ENCODE peak calls at places on chromosome 4, in six cellular contexts. One of them, this sample, is unnamed.

GRCh38 chr4:80360900-80361299 is 25.4 kb downstream of the CFAP299 start:
- DNase-seq in GM23248: no peak
- DNase-seq in stimulated activated CD4-positive, alpha-beta T cell treated with anti-CD3 and anti-CD28 coated beads, Interleukin-15, amount 100 ng/mL, for 1 hour: no peak
- DNase-seq in foreskin keratinocyte: no peak
- DNase-seq in activated effector memory CD4-positive, alpha-beta T cell treated with anti-CD3 and anti-CD28 coated beads, Interleukin-2, amount 50 U/mL, for 16 hours: no peak
- DNase-seq in immature natural killer cell: no peak
- DNase-seq in this sample: peak

GRCh38 chr4:98996056-98996941 is 778 bp downstream of the METAP1 start:
- DNase-seq in foreskin keratinocyte: peak
- DNase-seq in stimulated activated CD4-positive, alpha-beta T cell treated with anti-CD3 and anti-CD28 coated beads, Interleukin-15, amount 100 ng/mL, for 1 hour: peak
- DNase-seq in activated effector memory CD4-positive, alpha-beta T cell treated with anti-CD3 and anti-CD28 coated beads, Interleukin-2, amount 50 U/mL, for 16 hours: no peak
- DNase-seq in immature natural killer cell: no peak
- DNase-seq in GM23248: peak
- DNase-seq in this sample: peak

GRCh38 chr4:7909966-7910720 is 29.5 kb downstream of the AFAP1 start:
- DNase-seq in GM23248: peak
- DNase-seq in stimulated activated CD4-positive, alpha-beta T cell treated with anti-CD3 and anti-CD28 coated beads, Interleukin-15, amount 100 ng/mL, for 1 hour: no peak
- DNase-seq in foreskin keratinocyte: no peak
- DNase-seq in immature natural killer cell: no peak
- DNase-seq in activated effector memory CD4-positive, alpha-beta T cell treated with anti-CD3 and anti-CD28 coated beads, Interleukin-2, amount 50 U/mL, for 16 hours: no peak
- DNase-seq in this sample: peak

GRCh38 chr4:146507607-146508006 is 14.1 kb downstream of the SLC10A7 start:
- DNase-seq in stimulated activated CD4-positive, alpha-beta T cell treated with anti-CD3 and anti-CD28 coated beads, Interleukin-15, amount 100 ng/mL, for 1 hour: no peak
- DNase-seq in immature natural killer cell: no peak
- DNase-seq in foreskin keratinocyte: no peak
- DNase-seq in GM23248: no peak
- DNase-seq in activated effector memory CD4-positive, alpha-beta T cell treated with anti-CD3 and anti-CD28 coated beads, Interleukin-2, amount 50 U/mL, for 16 hours: no peak
- DNase-seq in this sample: no peak

GRCh38 chr4:174697164-174697563 is 131.9 kb downstream of the GLRA3 start:
- DNase-seq in immature natural killer cell: no peak
- DNase-seq in GM23248: peak
- DNase-seq in activated effector memory CD4-positive, alpha-beta T cell treated with anti-CD3 and anti-CD28 coated beads, Interleukin-2, amount 50 U/mL, for 16 hours: no peak
- DNase-seq in foreskin keratinocyte: no peak
- DNase-seq in stimulated activated CD4-positive, alpha-beta T cell treated with anti-CD3 and anti-CD28 coated beads, Interleukin-15, amount 100 ng/mL, for 1 hour: no peak
- DNase-seq in this sample: no peak

GRCh38 chr4:78645853-78646757 is 94.5 kb downstream of the ANXA3 start:
- DNase-seq in stimulated activated CD4-positive, alpha-beta T cell treated with anti-CD3 and anti-CD28 coated beads, Interleukin-15, amount 100 ng/mL, for 1 hour: no peak
- DNase-seq in foreskin keratinocyte: peak
- DNase-seq in immature natural killer cell: no peak
- DNase-seq in activated effector memory CD4-positive, alpha-beta T cell treated with anti-CD3 and anti-CD28 coated beads, Interleukin-2, amount 50 U/mL, for 16 hours: no peak
- DNase-seq in GM23248: peak
- DNase-seq in this sample: peak

GRCh38 chr4:156971623-156972369 is at the start of gene PDGFC:
- DNase-seq in immature natural killer cell: peak
- DNase-seq in stimulated activated CD4-positive, alpha-beta T cell treated with anti-CD3 and anti-CD28 coated beads, Interleukin-15, amount 100 ng/mL, for 1 hour: no peak
- DNase-seq in GM23248: peak
- DNase-seq in foreskin keratinocyte: peak
- DNase-seq in activated effector memory CD4-positive, alpha-beta T cell treated with anti-CD3 and anti-CD28 coated beads, Interleukin-2, amount 50 U/mL, for 16 hours: no peak
- DNase-seq in this sample: peak

GRCh38 chr4:185036842-185037241 is 18.6 kb downstream of the HELT start:
- DNase-seq in immature natural killer cell: no peak
- DNase-seq in activated effector memory CD4-positive, alpha-beta T cell treated with anti-CD3 and anti-CD28 coated beads, Interleukin-2, amount 50 U/mL, for 16 hours: no peak
- DNase-seq in foreskin keratinocyte: no peak
- DNase-seq in GM23248: no peak
- DNase-seq in stimulated activated CD4-positive, alpha-beta T cell treated with anti-CD3 and anti-CD28 coated beads, Interleukin-15, amount 100 ng/mL, for 1 hour: no peak
- DNase-seq in this sample: no peak

GRCh38 chr4:25128671-25129070 is 31.6 kb downstream of the SEPSECS start:
- DNase-seq in immature natural killer cell: no peak
- DNase-seq in stimulated activated CD4-positive, alpha-beta T cell treated with anti-CD3 and anti-CD28 coated beads, Interleukin-15, amount 100 ng/mL, for 1 hour: no peak
- DNase-seq in activated effector memory CD4-positive, alpha-beta T cell treated with anti-CD3 and anti-CD28 coated beads, Interleukin-2, amount 50 U/mL, for 16 hours: no peak
- DNase-seq in foreskin keratinocyte: peak
- DNase-seq in GM23248: peak
- DNase-seq in this sample: peak

GRCh38 chr4:74219241-74219640 is 61.3 kb downstream of the MTHFD2L start:
- DNase-seq in GM23248: no peak
- DNase-seq in foreskin keratinocyte: peak
- DNase-seq in immature natural killer cell: no peak
- DNase-seq in activated effector memory CD4-positive, alpha-beta T cell treated with anti-CD3 and anti-CD28 coated beads, Interleukin-2, amount 50 U/mL, for 16 hours: no peak
- DNase-seq in stimulated activated CD4-positive, alpha-beta T cell treated with anti-CD3 and anti-CD28 coated beads, Interleukin-15, amount 100 ng/mL, for 1 hour: no peak
- DNase-seq in this sample: no peak

GRCh38 chr4:123449780-123450179 is 53.2 kb downstream of the SPRY1 start:
- DNase-seq in stimulated activated CD4-positive, alpha-beta T cell treated with anti-CD3 and anti-CD28 coated beads, Interleukin-15, amount 100 ng/mL, for 1 hour: no peak
- DNase-seq in activated effector memory CD4-positive, alpha-beta T cell treated with anti-CD3 and anti-CD28 coated beads, Interleukin-2, amount 50 U/mL, for 16 hours: no peak
- DNase-seq in immature natural killer cell: peak
- DNase-seq in foreskin keratinocyte: peak
- DNase-seq in GM23248: peak
- DNase-seq in this sample: peak

GRCh38 chr4:149173241-149174013 is 642.2 kb downstream of the IQCM start:
- DNase-seq in GM23248: no peak
- DNase-seq in stimulated activated CD4-positive, alpha-beta T cell treated with anti-CD3 and anti-CD28 coated beads, Interleukin-15, amount 100 ng/mL, for 1 hour: no peak
- DNase-seq in immature natural killer cell: no peak
- DNase-seq in foreskin keratinocyte: no peak
- DNase-seq in activated effector memory CD4-positive, alpha-beta T cell treated with anti-CD3 and anti-CD28 coated beads, Interleukin-2, amount 50 U/mL, for 16 hours: no peak
- DNase-seq in this sample: peak

GRCh38 chr4:15874671-15875070 is 63.9 kb downstream of the FGFBP1 start:
- DNase-seq in activated effector memory CD4-positive, alpha-beta T cell treated with anti-CD3 and anti-CD28 coated beads, Interleukin-2, amount 50 U/mL, for 16 hours: no peak
- DNase-seq in stimulated activated CD4-positive, alpha-beta T cell treated with anti-CD3 and anti-CD28 coated beads, Interleukin-15, amount 100 ng/mL, for 1 hour: no peak
- DNase-seq in GM23248: no peak
- DNase-seq in immature natural killer cell: no peak
- DNase-seq in foreskin keratinocyte: no peak
- DNase-seq in this sample: no peak

GRCh38 chr4:95155759-95156451 is 392.9 kb downstream of the UNC5C start:
- DNase-seq in activated effector memory CD4-positive, alpha-beta T cell treated with anti-CD3 and anti-CD28 coated beads, Interleukin-2, amount 50 U/mL, for 16 hours: no peak
- DNase-seq in foreskin keratinocyte: peak
- DNase-seq in GM23248: peak
- DNase-seq in immature natural killer cell: peak
- DNase-seq in stimulated activated CD4-positive, alpha-beta T cell treated with anti-CD3 and anti-CD28 coated beads, Interleukin-15, amount 100 ng/mL, for 1 hour: no peak
- DNase-seq in this sample: peak

GRCh38 chr4:24226018-24226417 is 336.2 kb upstream of the PPARGC1A start:
- DNase-seq in foreskin keratinocyte: peak
- DNase-seq in activated effector memory CD4-positive, alpha-beta T cell treated with anti-CD3 and anti-CD28 coated beads, Interleukin-2, amount 50 U/mL, for 16 hours: no peak
- DNase-seq in GM23248: peak
- DNase-seq in stimulated activated CD4-positive, alpha-beta T cell treated with anti-CD3 and anti-CD28 coated beads, Interleukin-15, amount 100 ng/mL, for 1 hour: no peak
- DNase-seq in immature natural killer cell: no peak
- DNase-seq in this sample: no peak

GRCh38 chr4:26867914-26868684 is 7.5 kb downstream of the STIM2 start:
- DNase-seq in stimulated activated CD4-positive, alpha-beta T cell treated with anti-CD3 and anti-CD28 coated beads, Interleukin-15, amount 100 ng/mL, for 1 hour: no peak
- DNase-seq in activated effector memory CD4-positive, alpha-beta T cell treated with anti-CD3 and anti-CD28 coated beads, Interleukin-2, amount 50 U/mL, for 16 hours: no peak
- DNase-seq in foreskin keratinocyte: no peak
- DNase-seq in immature natural killer cell: no peak
- DNase-seq in GM23248: no peak
- DNase-seq in this sample: no peak

GRCh38 chr4:122895336-122895995 is 26.9 kb downstream of the NUDT6 start:
- DNase-seq in foreskin keratinocyte: no peak
- DNase-seq in immature natural killer cell: no peak
- DNase-seq in stimulated activated CD4-positive, alpha-beta T cell treated with anti-CD3 and anti-CD28 coated beads, Interleukin-15, amount 100 ng/mL, for 1 hour: no peak
- DNase-seq in activated effector memory CD4-positive, alpha-beta T cell treated with anti-CD3 and anti-CD28 coated beads, Interleukin-2, amount 50 U/mL, for 16 hours: no peak
- DNase-seq in GM23248: no peak
- DNase-seq in this sample: no peak

GRCh38 chr4:41859106-41859505 is 76.1 kb upstream of the TMEM33 start:
- DNase-seq in immature natural killer cell: no peak
- DNase-seq in GM23248: no peak
- DNase-seq in stimulated activated CD4-positive, alpha-beta T cell treated with anti-CD3 and anti-CD28 coated beads, Interleukin-15, amount 100 ng/mL, for 1 hour: no peak
- DNase-seq in foreskin keratinocyte: no peak
- DNase-seq in activated effector memory CD4-positive, alpha-beta T cell treated with anti-CD3 and anti-CD28 coated beads, Interleukin-2, amount 50 U/mL, for 16 hours: no peak
- DNase-seq in this sample: no peak

GRCh38 chr4:2417765-2418651 is at the start of gene ZFYVE28:
- DNase-seq in activated effector memory CD4-positive, alpha-beta T cell treated with anti-CD3 and anti-CD28 coated beads, Interleukin-2, amount 50 U/mL, for 16 hours: peak
- DNase-seq in immature natural killer cell: no peak
- DNase-seq in stimulated activated CD4-positive, alpha-beta T cell treated with anti-CD3 and anti-CD28 coated beads, Interleukin-15, amount 100 ng/mL, for 1 hour: no peak
- DNase-seq in GM23248: peak
- DNase-seq in foreskin keratinocyte: no peak
- DNase-seq in this sample: peak

GRCh38 chr4:10079951-10080873 is 36.4 kb downstream of the WDR1 start:
- DNase-seq in activated effector memory CD4-positive, alpha-beta T cell treated with anti-CD3 and anti-CD28 coated beads, Interleukin-2, amount 50 U/mL, for 16 hours: no peak
- DNase-seq in foreskin keratinocyte: no peak
- DNase-seq in GM23248: no peak
- DNase-seq in immature natural killer cell: no peak
- DNase-seq in stimulated activated CD4-positive, alpha-beta T cell treated with anti-CD3 and anti-CD28 coated beads, Interleukin-15, amount 100 ng/mL, for 1 hour: no peak
- DNase-seq in this sample: no peak

GRCh38 chr4:87042221-87042620 is 107.4 kb downstream of the AFF1 start:
- DNase-seq in stimulated activated CD4-positive, alpha-beta T cell treated with anti-CD3 and anti-CD28 coated beads, Interleukin-15, amount 100 ng/mL, for 1 hour: no peak
- DNase-seq in GM23248: no peak
- DNase-seq in activated effector memory CD4-positive, alpha-beta T cell treated with anti-CD3 and anti-CD28 coated beads, Interleukin-2, amount 50 U/mL, for 16 hours: no peak
- DNase-seq in immature natural killer cell: no peak
- DNase-seq in foreskin keratinocyte: no peak
- DNase-seq in this sample: no peak

GRCh38 chr4:15002659-15003440 is 569 bp downstream of the CPEB2 start:
- DNase-seq in stimulated activated CD4-positive, alpha-beta T cell treated with anti-CD3 and anti-CD28 coated beads, Interleukin-15, amount 100 ng/mL, for 1 hour: peak
- DNase-seq in foreskin keratinocyte: peak
- DNase-seq in activated effector memory CD4-positive, alpha-beta T cell treated with anti-CD3 and anti-CD28 coated beads, Interleukin-2, amount 50 U/mL, for 16 hours: peak
- DNase-seq in immature natural killer cell: peak
- DNase-seq in GM23248: peak
- DNase-seq in this sample: peak

GRCh38 chr4:83112678-83113428 is 1.7 kb downstream of the PLAC8 start:
- DNase-seq in GM23248: peak
- DNase-seq in foreskin keratinocyte: no peak
- DNase-seq in activated effector memory CD4-positive, alpha-beta T cell treated with anti-CD3 and anti-CD28 coated beads, Interleukin-2, amount 50 U/mL, for 16 hours: no peak
- DNase-seq in immature natural killer cell: no peak
- DNase-seq in stimulated activated CD4-positive, alpha-beta T cell treated with anti-CD3 and anti-CD28 coated beads, Interleukin-15, amount 100 ng/mL, for 1 hour: no peak
- DNase-seq in this sample: peak

GRCh38 chr4:22003878-22004277 is 55.3 kb upstream of the KCNIP4 start:
- DNase-seq in foreskin keratinocyte: no peak
- DNase-seq in GM23248: peak
- DNase-seq in stimulated activated CD4-positive, alpha-beta T cell treated with anti-CD3 and anti-CD28 coated beads, Interleukin-15, amount 100 ng/mL, for 1 hour: no peak
- DNase-seq in immature natural killer cell: no peak
- DNase-seq in activated effector memory CD4-positive, alpha-beta T cell treated with anti-CD3 and anti-CD28 coated beads, Interleukin-2, amount 50 U/mL, for 16 hours: no peak
- DNase-seq in this sample: no peak

GRCh38 chr4:4259484-4260100 is 11.6 kb upstream of the TMEM128 start:
- DNase-seq in GM23248: no peak
- DNase-seq in activated effector memory CD4-positive, alpha-beta T cell treated with anti-CD3 and anti-CD28 coated beads, Interleukin-2, amount 50 U/mL, for 16 hours: no peak
- DNase-seq in stimulated activated CD4-positive, alpha-beta T cell treated with anti-CD3 and anti-CD28 coated beads, Interleukin-15, amount 100 ng/mL, for 1 hour: no peak
- DNase-seq in foreskin keratinocyte: no peak
- DNase-seq in immature natural killer cell: no peak
- DNase-seq in this sample: no peak

GRCh38 chr4:156805696-156806095 is 165.9 kb downstream of the PDGFC start:
- DNase-seq in GM23248: no peak
- DNase-seq in immature natural killer cell: no peak
- DNase-seq in activated effector memory CD4-positive, alpha-beta T cell treated with anti-CD3 and anti-CD28 coated beads, Interleukin-2, amount 50 U/mL, for 16 hours: no peak
- DNase-seq in stimulated activated CD4-positive, alpha-beta T cell treated with anti-CD3 and anti-CD28 coated beads, Interleukin-15, amount 100 ng/mL, for 1 hour: no peak
- DNase-seq in foreskin keratinocyte: no peak
- DNase-seq in this sample: peak

GRCh38 chr4:189547537-189547936 is 393.1 kb upstream of the FRG1 start:
- DNase-seq in GM23248: no peak
- DNase-seq in foreskin keratinocyte: no peak
- DNase-seq in activated effector memory CD4-positive, alpha-beta T cell treated with anti-CD3 and anti-CD28 coated beads, Interleukin-2, amount 50 U/mL, for 16 hours: no peak
- DNase-seq in immature natural killer cell: no peak
- DNase-seq in stimulated activated CD4-positive, alpha-beta T cell treated with anti-CD3 and anti-CD28 coated beads, Interleukin-15, amount 100 ng/mL, for 1 hour: no peak
- DNase-seq in this sample: no peak

GRCh38 chr4:2535386-2536192 is 858 bp upstream of the FAM193A start:
- DNase-seq in GM23248: peak
- DNase-seq in immature natural killer cell: peak
- DNase-seq in activated effector memory CD4-positive, alpha-beta T cell treated with anti-CD3 and anti-CD28 coated beads, Interleukin-2, amount 50 U/mL, for 16 hours: peak
- DNase-seq in stimulated activated CD4-positive, alpha-beta T cell treated with anti-CD3 and anti-CD28 coated beads, Interleukin-15, amount 100 ng/mL, for 1 hour: peak
- DNase-seq in foreskin keratinocyte: peak
- DNase-seq in this sample: no peak

GRCh38 chr4:73446336-73446938 is 10.4 kb downstream of the AFP start:
- DNase-seq in stimulated activated CD4-positive, alpha-beta T cell treated with anti-CD3 and anti-CD28 coated beads, Interleukin-15, amount 100 ng/mL, for 1 hour: no peak
- DNase-seq in GM23248: peak
- DNase-seq in immature natural killer cell: no peak
- DNase-seq in foreskin keratinocyte: peak
- DNase-seq in activated effector memory CD4-positive, alpha-beta T cell treated with anti-CD3 and anti-CD28 coated beads, Interleukin-2, amount 50 U/mL, for 16 hours: no peak
- DNase-seq in this sample: peak

GRCh38 chr4:184911310-184911709 is 85.5 kb upstream of the ACSL1 start:
- DNase-seq in GM23248: no peak
- DNase-seq in foreskin keratinocyte: peak
- DNase-seq in activated effector memory CD4-positive, alpha-beta T cell treated with anti-CD3 and anti-CD28 coated beads, Interleukin-2, amount 50 U/mL, for 16 hours: no peak
- DNase-seq in stimulated activated CD4-positive, alpha-beta T cell treated with anti-CD3 and anti-CD28 coated beads, Interleukin-15, amount 100 ng/mL, for 1 hour: no peak
- DNase-seq in immature natural killer cell: no peak
- DNase-seq in this sample: peak